ENCODE peak calls at places on chromosomes 13 and 19, in seven cellular contexts. V is fibroblast of mammary gland, O is neural crest cell, L is Peyer's patch, Y is left lung, U is tibial artery, Z is prostate gland. H is an unnamed sample.

GRCh38 chr19:35090160-35090794 is 25.3 kb upstream of the FXYD3 start:
- DNase-seq in L (peak), Z (peak), Y (no peak), O (peak), U (peak), V (peak), H (no peak)

GRCh38 chr19:6375411-6376010 is at the start of gene PSPN:
- DNase-seq in U (no peak), Y (no peak), Z (no peak), O (no peak), V (no peak), L (no peak), H (no peak)

GRCh38 chr13:20118268-20119140 is 42.3 kb downstream of the GJA3 start:
- DNase-seq in U (no peak), V (peak), Y (peak), L (peak), O (peak), Z (peak), H (no peak)

GRCh38 chr13:50255639-50256038 is 240.4 kb downstream of the KCNRG start:
- DNase-seq in U (no peak), L (no peak), Z (no peak), O (no peak), Y (no peak), V (peak), H (no peak)

GRCh38 chr19:29002336-29002735 is 210.6 kb downstream of the UQCRFS1 start:
- DNase-seq in U (no peak), Y (no peak), Z (no peak), L (no peak), V (no peak), O (no peak), H (no peak)

GRCh38 chr19:47742636-47743035 is 2.7 kb upstream of the NOP53 start:
- DNase-seq in Z (no peak), U (no peak), O (no peak), V (peak), L (no peak), Y (no peak), H (no peak)

GRCh38 chr19:55487884-55488687 is at the start of gene SSC5D:
- DNase-seq in Z (no peak), U (no peak), Y (peak), O (no peak), V (peak), L (no peak), H (no peak)

GRCh38 chr13:110108348-110109139 is 198.4 kb downstream of the COL4A1 start:
- DNase-seq in Z (peak), Y (peak), O (peak), L (peak), V (peak), U (peak), H (no peak)

GRCh38 chr19:31315621-31316011 is 33.6 kb downstream of the TSHZ3 start:
- DNase-seq in Y (no peak), Z (no peak), O (no peak), L (no peak), V (no peak), U (no peak), H (no peak)

GRCh38 chr19:6066661-6067646 is 43.3 kb downstream of the RFX2 start:
- DNase-seq in U (peak), Z (peak), Y (peak), L (peak), V (peak), O (peak), H (no peak)

GRCh38 chr13:25733061-25733491 is 318.7 kb downstream of the SHISA2 start:
- DNase-seq in O (no peak), U (no peak), V (peak), Y (no peak), Z (no peak), L (no peak), H (no peak)

GRCh38 chr19:49383598-49383997 is 4.5 kb upstream of the KASH5 start:
- DNase-seq in O (no peak), Y (no peak), L (no peak), U (no peak), V (no peak), Z (no peak), H (no peak)

GRCh38 chr13:64470751-64471150 is 2759.4 kb downstream of the PCDH9 start:
- DNase-seq in V (no peak), L (no peak), U (no peak), Z (no peak), O (no peak), Y (no peak), H (no peak)

DNA sequence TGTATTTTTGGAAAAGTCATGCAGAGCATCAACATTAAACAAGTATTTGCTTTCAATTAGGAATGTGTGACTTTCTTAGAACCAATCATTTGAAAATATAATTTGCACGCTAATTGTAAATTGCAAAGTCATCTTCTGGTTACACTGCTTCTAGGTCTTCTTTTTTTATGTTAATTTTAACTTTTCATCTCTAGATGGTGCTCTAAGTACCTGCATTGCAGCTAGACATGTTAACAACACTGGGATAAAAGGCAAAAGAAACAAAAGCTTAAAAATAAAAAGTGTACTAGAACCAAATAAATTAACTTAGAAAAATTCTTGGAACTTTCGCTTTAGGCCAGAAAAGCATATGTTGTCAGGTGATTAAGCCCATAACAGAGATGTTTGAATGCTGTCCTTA is 2758.2 kb downstream of the PCDH9 start:
- DNase-seq in V (peak), Z (no peak), O (no peak), Y (no peak), L (no peak), U (no peak), H (no peak)
- TF ChIP-seq CTCF in V (peak), Z (no peak), O (peak), Y (no peak), L (no peak), U (no peak), H (no peak)

GRCh38 chr13:114109646-114110045 is 22.8 kb downstream of the RASA3 start:
- DNase-seq in Z (no peak), L (peak), V (no peak), Y (peak), U (peak), O (no peak), H (no peak)

GRCh38 chr13:114111577-114111976 is 20.8 kb downstream of the RASA3 start:
- DNase-seq in U (peak), L (peak), Y (peak), O (no peak), V (peak), Z (no peak), H (no peak)

GRCh38 chr13:114108141-114108761 is 24.2 kb downstream of the RASA3 start:
- DNase-seq in Z (no peak), L (peak), V (no peak), O (no peak), Y (peak), U (peak), H (no peak)

GRCh38 chr13:114108894-114109293 is 23.5 kb downstream of the RASA3 start:
- DNase-seq in L (peak), U (peak), Z (no peak), V (no peak), O (no peak), Y (peak), H (no peak)

DNA sequence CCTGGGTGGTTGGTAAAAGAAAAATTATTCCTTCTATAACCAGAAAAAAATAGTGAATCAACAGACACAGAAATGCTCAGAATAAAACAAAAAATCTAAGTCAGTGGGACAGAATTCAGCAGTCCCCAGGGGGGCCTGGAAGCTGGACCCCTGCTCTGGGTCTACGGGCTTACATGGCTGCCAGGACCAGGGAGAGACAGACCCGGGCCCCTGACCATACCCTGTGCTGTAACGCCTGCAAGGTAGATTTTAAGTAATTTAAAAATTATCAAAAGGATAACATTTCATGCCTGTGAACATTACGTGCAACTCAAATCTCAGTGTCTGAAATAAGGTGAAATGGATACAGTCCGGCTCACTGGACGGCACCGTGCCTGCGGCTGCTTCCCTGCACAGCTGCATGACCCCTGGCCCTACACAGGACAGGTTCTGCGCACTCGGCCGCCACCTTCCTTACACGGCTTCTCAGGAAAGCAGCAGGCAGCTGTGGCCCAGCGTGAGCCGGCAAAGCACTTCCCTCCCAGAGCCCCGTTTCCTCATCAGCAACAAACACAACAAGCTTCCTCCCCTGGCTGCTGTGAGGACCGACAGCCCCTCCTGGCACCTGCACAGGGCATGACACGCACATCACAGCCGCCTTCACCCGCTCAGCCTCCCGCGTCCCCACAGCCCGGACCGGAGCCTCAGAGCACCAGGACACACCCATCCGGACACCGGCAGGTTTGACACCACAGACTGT is 22.2 kb downstream of the RASA3 start:
- DNase-seq in U (peak), V (peak), O (no peak), L (peak), Y (peak), Z (no peak), H (no peak)
- TF ChIP-seq CTCF in U (no peak), V (no peak), O (no peak), L (no peak), Y (no peak), Z (no peak), H (peak)

GRCh38 chr13:78137404-78138142 is 218.9 kb upstream of the EDNRB start:
- DNase-seq in Z (peak), V (peak), Y (no peak), O (peak), U (no peak), L (no peak), H (peak)
- TF ChIP-seq CTCF in Z (no peak), V (peak), Y (peak), O (peak), U (peak), L (peak), H (peak)

GRCh38 chr19:4305659-4306058 is 1.3 kb downstream of the FSD1 start:
- DNase-seq in Z (no peak), Y (no peak), L (no peak), U (no peak), V (no peak), O (no peak), H (no peak)
- TF ChIP-seq CTCF in Z (no peak), Y (no peak), L (no peak), U (no peak), V (no peak), O (no peak), H (no peak)

DNA sequence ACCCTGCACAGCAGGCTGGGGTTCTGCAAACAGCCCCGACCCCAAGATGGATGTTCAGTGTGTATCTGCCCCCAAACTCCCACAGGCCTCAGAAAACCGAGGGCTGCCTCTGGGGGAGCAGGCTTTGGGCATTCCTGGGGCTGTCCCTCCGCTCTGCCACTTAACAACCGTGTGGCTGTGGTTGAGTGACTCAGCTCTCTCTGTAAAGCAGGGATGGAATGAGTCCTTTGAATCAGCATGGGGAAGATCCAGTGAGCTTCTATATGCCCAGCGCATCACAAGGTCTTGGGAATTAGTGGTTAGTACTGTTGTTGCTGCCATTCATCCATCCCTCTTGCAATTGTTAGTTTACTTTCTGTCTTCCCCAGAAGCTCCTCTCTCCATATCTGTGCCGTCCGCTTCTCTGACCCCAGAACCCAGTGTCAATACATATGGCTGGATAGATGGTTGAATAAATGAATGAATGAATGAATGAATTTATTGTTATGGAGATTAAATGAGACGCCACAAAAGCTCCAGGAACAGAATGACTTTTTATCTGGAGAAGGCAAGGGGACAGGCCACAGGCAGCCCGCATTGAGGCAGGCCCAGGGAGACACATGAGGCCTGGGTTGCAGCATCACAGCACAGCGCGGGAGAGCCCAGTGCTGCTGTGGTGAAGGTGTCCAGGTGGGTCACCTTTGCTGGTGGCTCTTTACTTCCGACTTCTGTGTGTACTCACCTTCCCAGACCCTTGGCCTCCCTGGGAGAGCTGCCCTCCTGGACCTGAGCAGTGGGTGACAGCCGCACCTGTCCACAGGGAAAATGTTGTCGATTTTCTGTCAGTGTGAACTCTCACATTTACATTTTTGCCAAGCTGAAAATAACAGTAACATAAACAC is 89.3 kb downstream of the RGCC start:
- DNase-seq in U (no peak), Y (no peak), Z (no peak), O (no peak), L (no peak), V (peak), H (no peak)
- TF ChIP-seq CTCF in U (no peak), Y (no peak), Z (no peak), O (no peak), L (no peak), V (no peak), H (no peak)

GRCh38 chr19:34044011-34044410 is 128.3 kb upstream of the LSM14A start:
- DNase-seq in Y (no peak), L (no peak), V (no peak), U (no peak), O (no peak), Z (no peak), H (no peak)

GRCh38 chr19:34051255-34051654 is 121.0 kb upstream of the LSM14A start:
- DNase-seq in U (no peak), Y (no peak), V (no peak), Z (no peak), L (no peak), O (no peak), H (no peak)

DNA sequence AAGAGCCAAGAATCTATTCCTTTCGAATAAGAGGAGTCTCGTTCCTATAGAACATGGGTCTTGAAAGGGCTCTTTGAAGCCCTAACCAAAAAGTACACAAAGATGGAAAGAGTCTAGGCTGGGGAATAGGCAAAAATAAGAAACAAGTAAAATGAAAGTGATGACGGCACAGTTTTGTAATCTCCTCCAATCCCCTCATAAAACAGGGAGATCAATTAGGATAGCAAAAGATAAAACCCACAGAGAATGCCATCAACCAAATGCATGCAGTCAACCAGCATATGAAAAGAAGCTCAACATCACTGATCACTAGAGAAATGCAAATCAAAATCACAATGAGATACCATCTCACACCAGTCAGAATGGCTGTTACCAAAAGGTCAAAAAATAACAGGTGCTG is 122.4 kb upstream of the LSM14A start:
- DNase-seq in L (no peak), O (no peak), V (no peak), U (no peak), Y (no peak), Z (no peak), H (no peak)
- TF ChIP-seq CTCF in L (no peak), O (no peak), V (no peak), U (no peak), Y (no peak), Z (no peak), H (no peak)

DNA sequence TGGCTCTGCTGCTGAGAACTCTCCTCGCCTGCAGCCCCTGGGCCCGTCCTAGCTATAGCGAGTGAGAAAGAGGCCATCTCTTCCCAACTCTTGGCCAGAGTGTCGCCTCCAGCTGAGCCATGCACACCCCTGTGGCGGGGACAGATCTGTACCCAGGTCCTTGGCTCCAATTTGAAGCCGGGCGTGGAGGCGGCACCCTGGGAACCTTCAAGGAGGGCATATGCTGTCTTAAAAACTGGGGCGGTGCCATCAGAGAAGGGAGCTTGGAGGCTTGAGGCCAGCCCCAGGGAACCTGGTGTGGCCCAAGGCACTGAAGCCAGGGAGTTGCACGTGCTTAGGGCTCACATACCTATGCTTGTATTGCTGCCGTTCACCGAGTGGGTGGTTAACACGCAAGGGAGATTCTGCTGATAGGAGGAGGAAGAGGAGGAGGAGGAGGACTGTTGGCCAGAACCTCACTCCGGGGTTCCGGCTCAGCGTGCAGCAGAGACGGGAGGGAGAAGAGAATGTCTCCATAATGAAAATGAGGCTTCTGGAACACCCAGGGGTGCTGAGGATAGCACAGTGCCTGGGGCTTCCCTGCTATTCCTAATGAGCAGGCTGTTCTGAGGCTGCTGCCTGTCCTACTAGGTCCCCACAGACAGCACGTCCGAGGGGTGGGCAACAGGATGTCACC is 40.7 kb downstream of the COMP start:
- DNase-seq in Y (no peak), V (no peak), Z (no peak), L (no peak), O (no peak), U (no peak), H (no peak)
- TF ChIP-seq CTCF in Y (no peak), V (no peak), Z (no peak), L (no peak), O (no peak), U (no peak), H (no peak)

GRCh38 chr13:95713651-95714050 is 36.7 kb downstream of the DNAJC3 start:
- DNase-seq in L (no peak), Y (no peak), U (no peak), Z (no peak), O (no peak), V (peak), H (no peak)
- TF ChIP-seq CTCF in L (no peak), Y (no peak), U (no peak), Z (no peak), O (no peak), V (no peak), H (no peak)

GRCh38 chr19:13436352-13436751 is 69.9 kb downstream of the CACNA1A start:
- DNase-seq in U (no peak), L (no peak), O (no peak), V (no peak), Y (no peak), Z (no peak), H (no peak)
- TF ChIP-seq CTCF in U (no peak), L (no peak), O (no peak), V (no peak), Y (no peak), Z (no peak), H (no peak)